ENCODE peak calls at places on chromosomes 13 and 19, in ten cellular contexts. A is mucosa of gallbladder; O is activated B cell treated with CpG ODN at 0.5 μM for 24 hours; M is fibroblast of mammary gland; Q is effector memory CD4-positive, alpha-beta T cell; G is tibial nerve; K is amygdala; L is sigmoid colon; H is DMS153; X is Right ventricle myocardium superior. W is an unnamed sample.

GRCh38 chr13:92769064-92769463 is 457.5 kb upstream of the GPC6 start:
- DNase-seq in K (no peak), H (no peak), A (no peak), O (no peak), L (no peak), Q (no peak), G (no peak), M (peak; percentile 30), X (no peak), W (no peak)

GRCh38 chr13:102830646-102831045 is 15.2 kb upstream of the ERCC5 start:
- DNase-seq in K (no peak), X (no peak), H (no peak), G (no peak), L (no peak), A (peak; percentile 24), Q (no peak), O (no peak), M (no peak), W (no peak)

GRCh38 chr13:34964558-34964957 is 22.5 kb downstream of the NBEA start:
- DNase-seq in L (no peak), H (no peak), M (no peak), X (no peak), K (no peak), A (no peak), Q (no peak), O (no peak), G (no peak), W (no peak)

GRCh38 chr19:49129238-49129583 is 9.9 kb downstream of the PPFIA3 start:
- DNase-seq in G (no peak), Q (no peak), K (no peak), X (peak; percentile 36), A (no peak), L (no peak), O (no peak), M (no peak), H (no peak), W (no peak)

GRCh38 chr19:42066075-42066754 is 3.8 kb downstream of the GRIK5 start:
- DNase-seq in L (no peak), X (no peak), H (peak; percentile 69), K (peak; percentile 57), A (no peak), O (no peak), Q (no peak), M (peak; percentile 36), G (no peak), W (peak; percentile 59)

GRCh38 chr19:35793381-35794165 is 18.2 kb downstream of the ARHGAP33 start:
- DNase-seq in X (peak; percentile 33), Q (no peak), A (no peak), M (peak; percentile 52), O (no peak), G (no peak), L (no peak), K (no peak), H (no peak), W (no peak)

GRCh38 chr19:3618811-3619630 is 7.6 kb downstream of the CACTIN start:
- DNase-seq in G (no peak), Q (no peak), K (no peak), X (no peak), O (no peak), M (no peak), H (no peak), A (no peak), L (no peak), W (no peak)

GRCh38 chr19:58397533-58398037 is 2.1 kb downstream of the RNF225 start:
- DNase-seq in Q (no peak), A (no peak), O (no peak), K (no peak), L (peak; percentile 42), G (no peak), M (no peak), H (no peak), X (no peak), W (no peak)

GRCh38 chr19:47467914-47468313 is 3.8 kb downstream of the SLC8A2 start:
- DNase-seq in G (no peak), L (no peak), O (no peak), X (no peak), Q (no peak), A (no peak), K (no peak), M (no peak), H (no peak), W (no peak)

GRCh38 chr13:72677431-72677830 is 50.0 kb downstream of the MZT1 start:
- DNase-seq in L (no peak), G (no peak), K (no peak), M (no peak), O (no peak), A (no peak), Q (no peak), X (no peak), H (peak; percentile 46), W (no peak)

GRCh38 chr19:43540381-43540780 is 7.4 kb downstream of the ZNF575 start:
- DNase-seq in O (no peak), A (no peak), G (no peak), L (no peak), X (peak; percentile 4), K (no peak), H (no peak), Q (no peak), M (no peak), W (no peak)

GRCh38 chr13:48006396-48006795 is 5.3 kb upstream of the SUCLA2 start:
- DNase-seq in O (no peak), X (no peak), H (no peak), L (no peak), G (no peak), A (no peak), K (no peak), Q (no peak), M (peak; percentile 31), W (no peak)

GRCh38 chr19:46191972-46192371 is 37.6 kb upstream of the IGFL1 start:
- DNase-seq in Q (no peak), X (no peak), A (no peak), O (no peak), G (no peak), L (no peak), H (no peak), K (no peak), M (no peak), W (no peak)

GRCh38 chr13:39527961-39528720 is 74.9 kb downstream of the LHFPL6 start:
- DNase-seq in Q (no peak), A (no peak), M (peak; percentile 96), O (no peak), L (no peak), K (peak; percentile 3), H (no peak), G (no peak), X (no peak), W (no peak)